ENCODE peak calls at places on chromosomes 6 and 20, in five cellular contexts. S is GM12878, U is sigmoid colon, Z is kidney epithelial cell, Q is neural progenitor cell. N is an unnamed sample.
A peak's percentile ranks its signal among the peaks of the same experiment; 100 is the strongest.

GRCh38 chr6:23445157-23445710 is 680.8 kb upstream of the NRSN1 start:
- DNase-seq in S (no peak), U (no peak), Z (no peak), Q (no peak), N (peak; percentile 56)

GRCh38 chr20:57426156-57426769 is 35.1 kb downstream of the RBM38 start:
- DNase-seq in S (no peak), U (no peak), Z (no peak), Q (no peak), N (no peak)

GRCh38 chr6:139161817-139162284 is 27.0 kb downstream of the HECA start:
- DNase-seq in S (peak; percentile 91), U (no peak), Z (no peak), Q (no peak), N (no peak)

GRCh38 chr20:47727909-47728361 is 57.3 kb downstream of the SULF2 start:
- DNase-seq in S (no peak), U (no peak), Z (no peak), Q (no peak), N (no peak)

GRCh38 chr6:156832166-156832743 is 55.1 kb downstream of the ARID1B start:
- DNase-seq in S (no peak), U (no peak), Z (no peak), Q (no peak), N (peak; percentile 84)

GRCh38 chr6:6972456-6972855 is 135.3 kb upstream of the RREB1 start:
- DNase-seq in S (no peak), U (no peak), Z (peak; percentile 25), Q (no peak), N (peak; percentile 51)

GRCh38 chr20:9015984-9016324 is 52.9 kb upstream of the PLCB4 start:
- DNase-seq in S (no peak), U (no peak), Z (peak; percentile 57), Q (peak; percentile 56), N (peak; percentile 53)

GRCh38 chr6:134491473-134491872 is 173.6 kb upstream of the SGK1 start:
- DNase-seq in S (no peak), U (no peak), Z (no peak), Q (no peak), N (no peak)

GRCh38 chr6:12967686-12968085 is 251.1 kb downstream of the PHACTR1 start:
- DNase-seq in S (no peak), U (no peak), Z (no peak), Q (no peak), N (peak; percentile 85)

GRCh38 chr20:37543828-37544227 is 16.2 kb upstream of the BLCAP start:
- DNase-seq in S (no peak), U (no peak), Z (no peak), Q (no peak), N (peak; percentile 45)

GRCh38 chr6:148979006-148979901 is 232.4 kb downstream of the UST start:
- DNase-seq in S (no peak), U (no peak), Z (no peak), Q (no peak), N (no peak)

GRCh38 chr6:111850288-111850937 is 22.8 kb downstream of the FYN start:
- DNase-seq in S (no peak), U (no peak), Z (no peak), Q (no peak), N (no peak)

GRCh38 chr6:75397806-75398465 is 95.7 kb downstream of the FILIP1 start:
- DNase-seq in S (no peak), U (no peak), Z (no peak), Q (no peak), N (peak; percentile 45)

GRCh38 chr6:42049116-42049809 is 1.1 kb upstream of the TAF8 start:
- DNase-seq in S (no peak), U (peak; percentile 70), Z (no peak), Q (no peak), N (no peak)

GRCh38 chr20:9177278-9177677 is 108.4 kb downstream of the PLCB4 start:
- DNase-seq in S (no peak), U (no peak), Z (no peak), Q (no peak), N (no peak)

GRCh38 chr6:99013145-99013544 is 65.4 kb upstream of the FBXL4 start:
- DNase-seq in S (no peak), U (no peak), Z (peak; percentile 94), Q (no peak), N (peak; percentile 93)

GRCh38 chr20:53202781-53203180 is 230.6 kb downstream of the TSHZ2 start:
- DNase-seq in S (no peak), U (no peak), Z (no peak), Q (no peak), N (peak; percentile 43)

GRCh38 chr6:75431379-75431778 is 62.2 kb downstream of the FILIP1 start:
- DNase-seq in S (no peak), U (no peak), Z (peak; percentile 31), Q (no peak), N (peak; percentile 57)

GRCh38 chr20:45370571-45371204 is 7.4 kb downstream of the TP53TG5 start:
- DNase-seq in S (no peak), U (no peak), Z (no peak), Q (no peak), N (no peak)

GRCh38 chr6:111692327-111693164 is 86.9 kb upstream of the TRAF3IP2 start:
- DNase-seq in S (no peak), U (peak; percentile 69), Z (no peak), Q (no peak), N (no peak)

GRCh38 chr6:27532820-27533538 is 60.1 kb upstream of the ZNF184 start:
- DNase-seq in S (no peak), U (no peak), Z (peak; percentile 76), Q (peak; percentile 74), N (peak; percentile 67)

GRCh38 chr6:111983197-111983596 is 70.7 kb upstream of the CCN6 start:
- DNase-seq in S (no peak), U (no peak), Z (no peak), Q (no peak), N (no peak)

GRCh38 chr6:168342626-168343025 is 23.0 kb upstream of the DACT2 start:
- DNase-seq in S (no peak), U (no peak), Z (no peak), Q (no peak), N (no peak)

GRCh38 chr6:138086573-138087196 is 20.5 kb downstream of the PERP start:
- DNase-seq in S (no peak), U (no peak), Z (peak; percentile 38), Q (no peak), N (no peak)

GRCh38 chr6:170461556-170462365 is 91.3 kb downstream of the PSMB1 start:
- DNase-seq in S (no peak), U (no peak), Z (no peak), Q (no peak), N (no peak)

GRCh38 chr6:104705095-104705707 is 154.5 kb downstream of the HACE1 start:
- DNase-seq in S (no peak), U (no peak), Z (peak; percentile 88), Q (no peak), N (peak; percentile 16)

GRCh38 chr6:87789198-87789899 is 87.3 kb upstream of the AKIRIN2 start:
- DNase-seq in S (no peak), U (no peak), Z (peak; percentile 67), Q (no peak), N (peak; percentile 85)

GRCh38 chr6:36216559-36216958 is 20.0 kb downstream of the BRPF3 start:
- DNase-seq in S (no peak), U (no peak), Z (no peak), Q (no peak), N (peak; percentile 56)

GRCh38 chr20:63520939-63521601 is 505 bp downstream of the PPDPF start:
- DNase-seq in S (no peak), U (peak; percentile 83), Z (no peak), Q (peak; percentile 91), N (peak; percentile 60)
- TF ChIP-seq CTCF in S (peak; percentile 22), U (no peak), Z (no peak), Q (peak; percentile 7), N (no peak)

GRCh38 chr6:2596222-2596621 is 154.5 kb downstream of the MYLK4 start:
- DNase-seq in S (no peak), U (no peak), Z (no peak), Q (peak; percentile 54), N (no peak)

GRCh38 chr6:2600363-2600762 is 150.4 kb downstream of the MYLK4 start:
- DNase-seq in S (no peak), U (no peak), Z (no peak), Q (no peak), N (no peak)

GRCh38 chr6:2594868-2595267 is 155.9 kb downstream of the MYLK4 start:
- DNase-seq in S (no peak), U (no peak), Z (no peak), Q (no peak), N (no peak)

GRCh38 chr6:2598867-2599266 is 151.9 kb downstream of the MYLK4 start:
- DNase-seq in S (no peak), U (no peak), Z (no peak), Q (no peak), N (no peak)

DNA sequence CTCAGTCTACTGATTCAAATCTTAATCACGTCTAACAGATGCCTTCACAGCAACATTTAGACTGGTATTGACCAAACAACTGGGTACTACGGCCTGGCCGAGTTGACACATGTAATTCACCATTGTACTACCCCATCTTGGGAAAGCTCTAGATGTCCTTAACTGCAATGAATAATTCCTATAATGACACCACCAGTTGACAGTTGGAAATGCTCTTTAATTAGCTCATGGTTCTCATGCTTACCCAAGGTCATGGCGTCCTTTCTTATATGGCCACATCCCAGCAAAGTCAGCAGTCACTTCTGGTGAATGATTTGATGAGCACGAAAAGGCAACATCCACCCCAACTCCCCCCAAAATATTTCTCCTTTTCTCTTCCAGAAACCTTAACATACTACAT is 150.9 kb downstream of the MYLK4 start:
- DNase-seq in S (no peak), U (no peak), Z (no peak), Q (no peak), N (no peak)
- H3K4me3 ChIP-seq in S (no peak overlapping the region), U (no peak overlapping the region), Z (no peak overlapping the region), Q (no peak overlapping the region), N (no peak overlapping the region)

GRCh38 chr20:60138263-60139127 is 180.3 kb downstream of the CDH26 start:
- DNase-seq in S (no peak), U (no peak), Z (no peak), Q (no peak), N (no peak)

GRCh38 chr20:60139663-60140446 is 181.6 kb downstream of the CDH26 start:
- DNase-seq in S (no peak), U (no peak), Z (no peak), Q (no peak), N (peak; percentile 17)

GRCh38 chr20:60136640-60137411 is 178.6 kb downstream of the CDH26 start:
- DNase-seq in S (no peak), U (no peak), Z (no peak), Q (no peak), N (no peak)

GRCh38 chr20:60135276-60135675 is 177.1 kb downstream of the CDH26 start:
- DNase-seq in S (no peak), U (no peak), Z (no peak), Q (no peak), N (no peak)

DNA sequence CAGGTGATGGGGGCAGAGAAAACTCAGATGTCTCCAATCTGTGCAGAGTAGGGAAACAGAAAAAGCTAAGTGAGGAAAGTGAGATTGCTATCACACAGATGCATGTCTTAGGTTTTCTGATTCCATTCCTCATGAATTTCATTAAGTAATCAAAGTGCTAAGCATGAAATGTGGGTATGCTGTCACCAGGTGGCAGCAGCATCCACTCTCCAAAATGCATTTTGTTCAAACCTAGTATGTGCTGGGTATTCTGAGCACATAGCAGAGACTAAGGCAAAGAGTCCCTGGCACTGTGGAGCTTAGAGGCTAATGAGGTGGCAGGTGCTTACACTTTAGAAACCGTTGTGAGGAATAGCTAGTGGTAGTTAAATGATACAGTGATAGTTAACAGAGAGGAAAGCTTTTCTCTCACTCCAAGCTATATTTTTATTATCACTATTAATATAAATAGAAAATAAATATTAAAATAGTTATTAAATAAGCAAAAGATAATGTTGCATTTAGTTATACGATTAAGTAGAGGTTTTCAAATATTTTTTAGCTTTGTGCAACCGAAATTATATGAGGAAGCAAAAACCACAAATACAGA is 179.5 kb downstream of the CDH26 start:
- DNase-seq in S (no peak), U (no peak), Z (no peak), Q (peak; percentile 46), N (peak; percentile 25)
- TF ChIP-seq CTCF in S (peak; percentile 44), U (no peak), Z (no peak), Q (peak; percentile 68), N (peak; percentile 54)

GRCh38 chr20:51569815-51570741 is 27.6 kb upstream of the NFATC2 start:
- DNase-seq in S (no peak), U (no peak), Z (no peak), Q (no peak), N (peak; percentile 53)
- H3K4me3 ChIP-seq in S (no peak overlapping the region), U (no peak overlapping the region), Z (no peak overlapping the region), Q (no peak overlapping the region), N (no peak overlapping the region)